ENCODE peak calls at places on chromosome 21, in seven cellular contexts. I is left ventricle myocardium inferior, E is thoracic aorta, B is aorta, G is fibroblast of lung, S is IMR-90, U is heart left ventricle. P is an unnamed sample. For H3K9me3, the result is how much of the 10 kb centered on the place peaks cover.

GRCh38 chr21:31180256-31181088 is 142.2 kb upstream of the KRTAP19-8 start:
- DNase-seq in I (no peak), E (no peak), B (no peak), G (peak), S (peak), U (no peak), P (peak)

GRCh38 chr21:25756190-25756932 is 21.6 kb downstream of the GABPA start:
- DNase-seq in I (no peak), E (no peak), B (no peak), G (no peak), S (no peak), U (no peak), P (no peak)

GRCh38 chr21:44391345-44392091 is 38.1 kb downstream of the TRPM2 start:
- DNase-seq in I (peak), E (no peak), B (no peak), G (no peak), S (no peak), U (peak), P (no peak)

GRCh38 chr21:44643911-44644310 is 2.3 kb upstream of the KRTAP10-11 start:
- DNase-seq in I (no peak), E (no peak), B (no peak), G (no peak), S (no peak), U (no peak), P (no peak)

GRCh38 chr21:35156293-35156976 is 107.3 kb upstream of the RUNX1 start:
- DNase-seq in I (no peak), E (no peak), B (no peak), G (no peak), S (no peak), U (no peak), P (no peak)

GRCh38 chr21:29372063-29372802 is 73.5 kb downstream of the BACH1 start:
- DNase-seq in I (no peak), E (peak), B (no peak), G (peak), S (peak), U (peak), P (peak)

GRCh38 chr21:45041351-45041805 is 33.0 kb upstream of the ADARB1 start:
- DNase-seq in I (peak), E (no peak), B (peak), G (peak), S (peak), U (no peak), P (no peak)

GRCh38 chr21:28875078-28875477 is 117.6 kb downstream of the LTN1 start:
- DNase-seq in I (no peak), E (no peak), B (no peak), G (no peak), S (peak), U (no peak), P (peak)

GRCh38 chr21:36155603-36156338 is 853 bp upstream of the DOP1B start:
- DNase-seq in I (peak), E (no peak), B (no peak), G (no peak), S (no peak), U (no peak), P (peak)

GRCh38 chr21:34845521-34846213 is 176.9 kb downstream of the CLIC6 start:
- DNase-seq in I (no peak), E (no peak), B (no peak), G (peak), S (peak), U (no peak), P (peak)

GRCh38 chr21:29232601-29233541 is 65.9 kb upstream of the BACH1 start:
- DNase-seq in I (no peak), E (no peak), B (no peak), G (peak), S (peak), U (no peak), P (peak)

GRCh38 chr21:36205962-36206361 is 49.3 kb downstream of the DOP1B start:
- DNase-seq in I (no peak), E (no peak), B (no peak), G (peak), S (peak), U (no peak), P (no peak)

GRCh38 chr21:36859744-36860501 is 106.5 kb downstream of the HLCS start:
- DNase-seq in I (peak), E (no peak), B (peak), G (peak), S (peak), U (peak), P (peak)

GRCh38 chr21:42118901-42119300 is 47.8 kb downstream of the UMODL1 start:
- DNase-seq in I (no peak), E (no peak), B (peak), G (peak), S (peak), U (no peak), P (no peak)

GRCh38 chr21:25809013-25809412 is 74.2 kb downstream of the GABPA start:
- DNase-seq in I (no peak), E (no peak), B (no peak), G (no peak), S (peak), U (no peak), P (peak)

GRCh38 chr21:31476551-31477120 is 132.6 kb upstream of the TIAM1 start:
- DNase-seq in I (no peak), E (no peak), B (no peak), G (peak), S (no peak), U (no peak), P (no peak)

GRCh38 chr21:17045214-17045835 is 467.5 kb upstream of the CXADR start:
- DNase-seq in I (no peak), E (no peak), B (no peak), G (peak), S (peak), U (no peak), P (peak)

GRCh38 chr21:16605588-16605987 is 875.8 kb downstream of the USP25 start:
- DNase-seq in I (no peak), E (no peak), B (no peak), G (peak), S (no peak), U (no peak), P (no peak)

GRCh38 chr21:34514576-34515135 is 2.6 kb upstream of the KCNE1 start:
- DNase-seq in I (no peak), E (no peak), B (no peak), G (peak), S (peak), U (no peak), P (no peak)

GRCh38 chr21:26405735-26406361 is 167.2 kb downstream of the CYYR1 start:
- DNase-seq in I (no peak), E (no peak), B (no peak), G (peak), S (peak), U (no peak), P (peak)

GRCh38 chr21:24509131-24509530 is 1098.2 kb downstream of the MRPL39 start:
- DNase-seq in I (no peak), E (no peak), B (no peak), G (no peak), S (no peak), U (no peak), P (no peak)

GRCh38 chr21:36097427-36098230 is 27.8 kb downstream of the CBR1 start:
- DNase-seq in I (no peak), E (no peak), B (no peak), G (peak), S (no peak), U (no peak), P (no peak)

GRCh38 chr21:36433011-36433709 is 46.8 kb downstream of the CLDN14 start:
- DNase-seq in I (no peak), E (no peak), B (peak), G (no peak), S (no peak), U (no peak), P (no peak)

GRCh38 chr21:44533121-44533890 is 6.7 kb downstream of the KRTAP10-1 start:
- DNase-seq in I (no peak), E (no peak), B (peak), G (no peak), S (no peak), U (peak), P (no peak)

GRCh38 chr21:36845070-36845469 is 121.4 kb downstream of the HLCS start:
- DNase-seq in I (no peak), E (no peak), B (no peak), G (no peak), S (no peak), U (no peak), P (no peak)

GRCh38 chr21:26469789-26470188 is 103.3 kb downstream of the CYYR1 start:
- DNase-seq in I (no peak), E (no peak), B (no peak), G (peak), S (peak), U (no peak), P (peak)

GRCh38 chr21:21213297-21213696 is 215.1 kb downstream of the NCAM2 start:
- DNase-seq in I (no peak), E (no peak), B (no peak), G (peak), S (peak), U (no peak), P (no peak)

GRCh38 chr21:23900727-23901126 is 1706.6 kb downstream of the MRPL39 start:
- DNase-seq in I (no peak), E (no peak), B (no peak), G (no peak), S (no peak), U (no peak), P (no peak)

GRCh38 chr21:36990508-36991205 is 15.8 kb upstream of the RIPPLY3 start:
- DNase-seq in I (no peak), E (no peak), B (no peak), G (no peak), S (no peak), U (no peak), P (no peak)

GRCh38 chr21:15415541-15416261 is 314.1 kb upstream of the USP25 start:
- DNase-seq in I (no peak), E (no peak), B (no peak), G (peak), S (no peak), U (no peak), P (no peak)
- H3K9me3 ChIP-seq in I (under half), E (under half), B (under half), G (under half), S (under half), U (under half), P (under half)

DNA sequence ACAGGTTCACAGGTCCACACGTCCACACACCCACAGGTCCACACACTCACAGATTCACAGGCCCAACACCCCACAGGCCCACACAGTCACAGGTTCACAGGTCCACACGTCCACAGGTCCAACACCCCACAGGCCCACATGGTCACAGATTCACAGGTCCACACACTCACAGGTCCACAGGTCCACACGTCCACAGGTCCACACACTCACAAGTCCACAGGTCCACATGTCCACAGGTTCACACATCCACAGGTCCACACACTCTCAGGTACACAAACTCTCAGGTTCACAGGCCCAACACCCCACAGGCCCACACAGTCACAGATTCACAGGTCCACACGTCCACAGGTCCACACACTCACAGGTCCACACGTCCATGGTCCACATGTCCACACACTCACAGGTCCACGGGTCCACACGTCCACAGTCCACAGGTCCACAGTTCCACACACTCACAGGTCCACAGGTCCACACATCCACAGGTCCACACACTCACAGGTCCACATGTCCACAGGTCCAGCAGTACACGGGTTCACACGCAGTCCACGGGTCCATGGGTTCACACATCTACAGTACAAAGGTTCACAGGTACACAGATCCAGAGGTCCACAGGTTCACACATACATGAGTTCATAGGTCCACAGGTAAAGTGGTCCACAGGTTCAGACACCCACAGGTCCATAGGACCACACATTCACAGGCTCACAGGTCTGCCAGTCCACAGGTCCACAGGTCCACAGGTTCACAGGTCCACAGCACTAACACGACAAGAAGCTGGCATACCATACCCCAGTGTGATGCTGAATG is 39.4 kb upstream of the COL6A2 start:
- DNase-seq in I (no peak), E (no peak), B (peak), G (no peak), S (no peak), U (no peak), P (no peak)
- H3K9me3 ChIP-seq in I (under half), E (under half), B (under half), G (under half), S (under half), U (under half), P (under half)

GRCh38 chr21:40788635-40789034 is 58.3 kb downstream of the DSCAM start:
- DNase-seq in I (no peak), E (no peak), B (no peak), G (no peak), S (no peak), U (no peak), P (no peak)

GRCh38 chr21:40795313-40795712 is 51.6 kb downstream of the DSCAM start:
- DNase-seq in I (no peak), E (no peak), B (no peak), G (no peak), S (no peak), U (no peak), P (no peak)

GRCh38 chr21:40797881-40798280 is 49.1 kb downstream of the DSCAM start:
- DNase-seq in I (no peak), E (no peak), B (no peak), G (peak), S (peak), U (no peak), P (no peak)

DNA sequence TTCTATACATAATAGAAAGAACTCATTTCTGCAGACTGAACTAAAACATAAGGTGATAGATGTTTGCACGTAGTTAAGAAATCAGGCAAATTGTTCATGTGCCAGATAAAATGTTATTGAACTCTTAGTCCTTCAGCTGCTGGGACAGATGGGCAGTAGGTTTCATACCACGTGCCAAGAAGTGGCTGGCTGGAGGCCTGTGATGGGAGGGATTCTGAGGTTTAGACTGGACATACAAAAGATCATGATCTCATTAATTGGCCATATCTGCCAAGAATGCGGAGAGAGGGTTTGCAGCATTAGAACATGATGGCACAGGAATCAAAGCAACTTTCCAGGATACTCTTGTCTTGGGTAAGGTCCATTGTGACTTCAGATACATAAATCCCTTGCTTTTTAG is 53.9 kb downstream of the DSCAM start:
- DNase-seq in I (no peak), E (no peak), B (no peak), G (peak), S (peak), U (no peak), P (no peak)
- H3K9me3 ChIP-seq in I (under half), E (under half), B (under half), G (under half), S (under half), U (under half), P (under half)

DNA sequence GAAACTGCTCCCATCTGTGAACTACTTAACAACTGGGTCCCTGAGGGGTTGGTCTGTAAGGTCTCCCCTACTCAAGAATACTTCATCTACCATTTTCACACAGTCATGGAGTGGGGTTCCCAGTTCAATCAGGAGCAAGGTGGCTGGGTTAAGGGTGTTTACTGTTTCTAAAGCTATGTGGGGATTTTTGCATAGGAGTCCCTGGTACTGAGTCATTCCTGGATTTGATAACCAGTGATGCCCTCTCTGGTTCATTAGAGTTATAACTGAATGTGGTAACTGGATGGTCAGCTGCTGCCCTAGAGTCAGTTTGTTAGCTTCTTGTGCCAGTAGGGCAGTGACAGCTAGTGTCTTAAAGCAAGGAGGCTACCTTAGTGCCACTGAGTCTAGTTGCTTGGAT is 29.4 kb upstream of the KCNJ15 start:
- DNase-seq in I (no peak), E (no peak), B (no peak), G (no peak), S (peak), U (no peak), P (peak)
- H3K9me3 ChIP-seq in I (half or more), E (half or more), B (under half), G (under half), S (under half), U (half or more), P (under half)

DNA sequence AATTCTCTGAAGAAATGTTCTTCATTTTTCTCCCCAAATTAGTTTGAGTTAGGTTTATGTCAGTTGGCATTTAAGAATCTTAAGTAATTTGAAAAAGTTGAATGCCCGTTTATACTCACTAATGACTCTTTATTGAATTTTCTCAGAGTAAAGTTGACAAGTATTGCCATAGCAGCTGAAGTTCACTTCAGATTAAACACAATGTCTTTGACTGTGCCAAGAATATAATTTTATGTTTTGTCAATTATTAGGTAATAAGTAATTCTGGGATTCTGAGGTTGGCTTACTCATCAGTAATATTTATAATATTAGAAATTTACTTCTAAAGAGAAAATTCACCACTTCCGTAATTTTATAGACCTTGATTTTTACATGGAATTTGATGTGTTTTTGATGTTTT is 369.3 kb upstream of the TMPRSS15 start:
- DNase-seq in I (no peak), E (no peak), B (no peak), G (no peak), S (no peak), U (no peak), P (no peak)
- H3K9me3 ChIP-seq in I (under half), E (under half), B (under half), G (under half), S (under half), U (under half), P (under half)

GRCh38 chr21:33334824-33335223 is 10.1 kb downstream of the IFNAR1 start:
- DNase-seq in I (no peak), E (no peak), B (no peak), G (no peak), S (no peak), U (no peak), P (no peak)
- H3K9me3 ChIP-seq in I (under half), E (under half), B (under half), G (under half), S (under half), U (under half), P (under half)

DNA sequence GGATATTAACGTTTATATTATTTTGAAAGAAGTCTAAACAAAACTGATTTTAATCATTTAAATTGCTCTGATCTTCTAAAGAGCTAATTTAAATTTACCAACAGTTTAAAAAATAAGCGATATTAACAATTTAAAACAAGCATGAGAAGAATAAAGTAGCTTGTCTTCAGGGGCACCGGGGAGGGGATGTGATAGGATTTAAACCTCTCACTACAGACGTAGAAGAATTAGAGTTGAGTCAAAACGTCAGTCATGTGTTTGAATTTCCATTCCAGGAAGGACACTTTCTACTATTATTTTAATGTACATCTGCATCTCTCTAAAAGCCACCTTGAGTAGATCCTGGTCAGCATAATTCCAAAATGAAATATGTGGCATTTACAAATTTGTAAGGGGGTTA is 58.2 kb upstream of the TPTE start:
- DNase-seq in I (no peak), E (no peak), B (no peak), G (no peak), S (no peak), U (no peak), P (no peak)
- H3K9me3 ChIP-seq in I (under half), E (under half), B (under half), G (under half), S (under half), U (under half), P (half or more)

GRCh38 chr21:43198376-43198775 is 29.6 kb downstream of the CRYAA start:
- DNase-seq in I (no peak), E (no peak), B (no peak), G (no peak), S (no peak), U (no peak), P (no peak)
- H3K9me3 ChIP-seq in I (half or more), E (under half), B (under half), G (under half), S (under half), U (under half), P (under half)

GRCh38 chr21:27837933-27838332 is 871.0 kb upstream of the ADAMTS5 start:
- DNase-seq in I (no peak), E (no peak), B (no peak), G (no peak), S (no peak), U (no peak), P (no peak)

GRCh38 chr21:27841084-27841483 is 874.2 kb upstream of the ADAMTS5 start:
- DNase-seq in I (no peak), E (no peak), B (no peak), G (no peak), S (no peak), U (no peak), P (no peak)

GRCh38 chr21:27839512-27840115 is 872.7 kb upstream of the ADAMTS5 start:
- DNase-seq in I (no peak), E (no peak), B (no peak), G (no peak), S (no peak), U (no peak), P (no peak)

GRCh38 chr21:27840273-27840672 is 873.4 kb upstream of the ADAMTS5 start:
- DNase-seq in I (no peak), E (no peak), B (no peak), G (no peak), S (no peak), U (no peak), P (no peak)

GRCh38 chr21:27838585-27838984 is 871.7 kb upstream of the ADAMTS5 start:
- DNase-seq in I (no peak), E (no peak), B (no peak), G (no peak), S (no peak), U (no peak), P (no peak)
- H3K9me3 ChIP-seq in I (under half), E (under half), B (under half), G (under half), S (under half), U (under half), P (under half)